ENCODE peak calls at places on chromosomes 7 and 10, in seven cellular contexts. U is foreskin fibroblast, D is pons, G is AG08395, Q is fibroblast of the aortic adventitia, W is NCI-H1105, E is KBM-7. B is an unnamed sample.

GRCh38 chr7:82818091-82818620 is 344.5 kb downstream of the PCLO start:
- DNase-seq in E (no peak), D (no peak), G (no peak), Q (no peak), W (no peak), U (no peak), B (no peak)

GRCh38 chr7:158829021-158829341 is 328 bp downstream of the ESYT2 start:
- DNase-seq in D (no peak), E (peak; percentile 62), U (peak; percentile 79), W (peak; percentile 63), Q (peak; percentile 72), G (peak; percentile 60), B (peak; percentile 81)

GRCh38 chr10:43795639-43796038 is 147.0 kb upstream of the ZNF32 start:
- DNase-seq in G (no peak), W (no peak), U (no peak), E (no peak), D (no peak), Q (no peak), B (no peak)

GRCh38 chr7:19397917-19398316 is 252.7 kb upstream of the FERD3L start:
- DNase-seq in G (no peak), Q (no peak), W (no peak), D (peak; percentile 56), U (no peak), E (no peak), B (peak; percentile 77)

GRCh38 chr10:18079665-18080295 is 60.4 kb upstream of the CACNB2 start:
- DNase-seq in W (no peak), D (peak; percentile 16), G (peak; percentile 44), Q (peak; percentile 21), U (no peak), E (no peak), B (no peak)

GRCh38 chr7:101870361-101871062 is 53.1 kb downstream of the CUX1 start:
- DNase-seq in D (no peak), U (no peak), W (no peak), Q (no peak), G (peak; percentile 56), E (no peak), B (no peak)

GRCh38 chr10:85789125-85789524 is 577.5 kb downstream of the GRID1 start:
- DNase-seq in D (no peak), E (no peak), U (no peak), G (no peak), Q (no peak), W (no peak), B (no peak)

GRCh38 chr7:75987026-75987804 is 7.2 kb downstream of the TMEM120A start:
- DNase-seq in Q (no peak), U (no peak), G (no peak), E (no peak), W (no peak), D (no peak), B (no peak)

GRCh38 chr10:11150876-11151275 is 133.2 kb downstream of the CELF2 start:
- DNase-seq in Q (no peak), D (no peak), W (no peak), U (no peak), E (no peak), G (no peak), B (no peak)

GRCh38 chr10:53957401-53957800 is 843.6 kb downstream of the PCDH15 start:
- DNase-seq in E (no peak), G (no peak), W (no peak), Q (no peak), D (peak; percentile 93), U (no peak), B (no peak)

GRCh38 chr10:24468281-24468751 is 255.4 kb downstream of the ARHGAP21 start:
- DNase-seq in G (peak; percentile 26), D (no peak), Q (no peak), U (no peak), E (no peak), W (no peak), B (peak; percentile 56)

GRCh38 chr10:121598261-121599249 is at the start of gene FGFR2:
- DNase-seq in Q (peak; percentile 5), U (peak; percentile 46), W (peak; percentile 73), G (peak; percentile 88), D (peak; percentile 80), E (peak; percentile 75), B (peak; percentile 62)

GRCh38 chr10:84196083-84196482 is 1.7 kb downstream of the CDHR1 start:
- DNase-seq in W (peak; percentile 58), E (no peak), U (no peak), D (no peak), Q (no peak), G (no peak), B (no peak)

B was measured in astrocyte of the spinal cord.